ENCODE peak calls at places on chromosomes 3 and 15, in four cellular contexts. One of them, this sample, is unnamed.

GRCh38 chr3:106582151-106582550 is 713.3 kb upstream of the CBLB start:
- DNase-seq in NCI-H345: no peak
- DNase-seq in neural progenitor cell: no peak
- DNase-seq in activated gamma-delta T cell: no peak
- DNase-seq in this sample: no peak

GRCh38 chr3:33440578-33441321 is 545 bp upstream of the UBP1 start:
- DNase-seq in NCI-H345: peak
- DNase-seq in activated gamma-delta T cell: peak
- DNase-seq in neural progenitor cell: peak
- DNase-seq in this sample: peak

GRCh38 chr15:70538278-70538677 is 225.1 kb downstream of the UACA start:
- DNase-seq in NCI-H345: no peak
- DNase-seq in activated gamma-delta T cell: no peak
- DNase-seq in neural progenitor cell: no peak
- DNase-seq in this sample: no peak

GRCh38 chr3:36800533-36801116 is 36.3 kb upstream of the DCLK3 start:
- DNase-seq in activated gamma-delta T cell: no peak
- DNase-seq in neural progenitor cell: no peak
- DNase-seq in NCI-H345: no peak
- DNase-seq in this sample: no peak

GRCh38 chr15:32763295-32763694 is 45.5 kb downstream of the GREM1 start:
- DNase-seq in NCI-H345: no peak
- DNase-seq in neural progenitor cell: no peak
- DNase-seq in activated gamma-delta T cell: no peak
- DNase-seq in this sample: no peak

GRCh38 chr15:66692808-66693596 is 9.0 kb upstream of the SMAD6 start:
- DNase-seq in activated gamma-delta T cell: no peak
- DNase-seq in NCI-H345: no peak
- DNase-seq in neural progenitor cell: no peak
- DNase-seq in this sample: no peak

GRCh38 chr3:133986302-133986701 is 43.4 kb downstream of the SLCO2A1 start:
- DNase-seq in activated gamma-delta T cell: no peak
- DNase-seq in NCI-H345: no peak
- DNase-seq in neural progenitor cell: no peak
- DNase-seq in this sample: no peak

GRCh38 chr15:54017911-54018310 is 39.7 kb downstream of the UNC13C start:
- DNase-seq in NCI-H345: no peak
- DNase-seq in activated gamma-delta T cell: no peak
- DNase-seq in neural progenitor cell: no peak
- DNase-seq in this sample: no peak

GRCh38 chr3:155391104-155391503 is 97.6 kb upstream of the STRIT1 start:
- DNase-seq in NCI-H345: no peak
- DNase-seq in activated gamma-delta T cell: no peak
- DNase-seq in neural progenitor cell: no peak
- DNase-seq in this sample: no peak

GRCh38 chr3:42537350-42537749 is 34.9 kb downstream of the VIPR1 start:
- DNase-seq in neural progenitor cell: no peak
- DNase-seq in NCI-H345: no peak
- DNase-seq in activated gamma-delta T cell: no peak
- DNase-seq in this sample: no peak

GRCh38 chr3:53721187-53721946 is 124.9 kb downstream of the CHDH start:
- DNase-seq in NCI-H345: no peak
- DNase-seq in neural progenitor cell: peak
- DNase-seq in activated gamma-delta T cell: no peak
- DNase-seq in this sample: no peak

GRCh38 chr3:149621218-149622005 is 36.4 kb downstream of the WWTR1 start:
- DNase-seq in activated gamma-delta T cell: no peak
- DNase-seq in NCI-H345: no peak
- DNase-seq in neural progenitor cell: no peak
- DNase-seq in this sample: no peak

GRCh38 chr3:63662500-63662899 is 10.0 kb downstream of the SNTN start:
- DNase-seq in activated gamma-delta T cell: no peak
- DNase-seq in NCI-H345: peak
- DNase-seq in neural progenitor cell: peak
- DNase-seq in this sample: no peak

GRCh38 chr3:194346621-194347020 is 4.5 kb downstream of the CPN2 start:
- DNase-seq in activated gamma-delta T cell: no peak
- DNase-seq in neural progenitor cell: no peak
- DNase-seq in NCI-H345: no peak
- DNase-seq in this sample: no peak

GRCh38 chr3:119219069-119219468 is 21.6 kb downstream of the B4GALT4 start:
- DNase-seq in neural progenitor cell: no peak
- DNase-seq in NCI-H345: no peak
- DNase-seq in activated gamma-delta T cell: no peak
- DNase-seq in this sample: no peak

GRCh38 chr15:80856400-80856799 is 77.2 kb downstream of the CEMIP start:
- DNase-seq in activated gamma-delta T cell: no peak
- DNase-seq in NCI-H345: no peak
- DNase-seq in neural progenitor cell: peak
- DNase-seq in this sample: no peak

GRCh38 chr3:187623285-187623814 is 46.8 kb downstream of the SST start:
- DNase-seq in neural progenitor cell: no peak
- DNase-seq in activated gamma-delta T cell: no peak
- DNase-seq in NCI-H345: peak
- DNase-seq in this sample: no peak

GRCh38 chr15:85959573-85959972 is 120.1 kb upstream of the AGBL1 start:
- DNase-seq in neural progenitor cell: no peak
- DNase-seq in NCI-H345: no peak
- DNase-seq in activated gamma-delta T cell: no peak
- DNase-seq in this sample: no peak

GRCh38 chr3:62318365-62318751 is 55.0 kb downstream of the FEZF2 start:
- DNase-seq in neural progenitor cell: no peak
- DNase-seq in activated gamma-delta T cell: no peak
- DNase-seq in NCI-H345: no peak
- DNase-seq in this sample: no peak

GRCh38 chr3:25556504-25556903 is 108.2 kb downstream of the TOP2B start:
- DNase-seq in neural progenitor cell: no peak
- DNase-seq in activated gamma-delta T cell: no peak
- DNase-seq in NCI-H345: no peak
- DNase-seq in this sample: no peak

GRCh38 chr3:14237431-14237830 is 58.8 kb downstream of the LSM3 start:
- DNase-seq in activated gamma-delta T cell: no peak
- DNase-seq in neural progenitor cell: no peak
- DNase-seq in NCI-H345: no peak
- DNase-seq in this sample: peak

GRCh38 chr15:51267047-51267713 is 71.2 kb downstream of the CYP19A1 start:
- DNase-seq in NCI-H345: no peak
- DNase-seq in activated gamma-delta T cell: no peak
- DNase-seq in neural progenitor cell: peak
- DNase-seq in this sample: peak